ENCODE peak calls at places on chromosome 12, in six cellular contexts. S is stromal cell of bone marrow; V is activated naive CD4-positive, alpha-beta T cell; R is occipital lobe; G is NCI-H187; T is NCI-H2171 treated with DMSO at 0.1 percent for 48 hours. Z is an unnamed sample.

GRCh38 chr12:120462099-120462640 is 7.4 kb downstream of the SRSF9 start:
- DNase-seq in G (no peak), T (no peak), S (no peak), V (no peak), R (no peak), Z (no peak)

GRCh38 chr12:75227132-75227531 is 17.5 kb upstream of the KCNC2 start:
- DNase-seq in V (no peak), G (no peak), T (no peak), S (no peak), R (no peak), Z (no peak)

GRCh38 chr12:43812926-43813325 is 6.8 kb upstream of the TWF1 start:
- DNase-seq in T (no peak), S (no peak), R (no peak), G (no peak), V (no peak), Z (no peak)

GRCh38 chr12:103182299-103182698 is 224.8 kb downstream of the ASCL1 start:
- DNase-seq in G (no peak), V (no peak), S (no peak), R (no peak), T (no peak), Z (no peak)

GRCh38 chr12:121933522-121934317 is 15.3 kb downstream of the CFAP251 start:
- DNase-seq in G (no peak), S (no peak), V (no peak), R (no peak), T (no peak), Z (no peak)

GRCh38 chr12:15497621-15498285 is 175.4 kb downstream of the PTPRO start:
- DNase-seq in S (no peak), T (no peak), R (no peak), V (no peak), G (no peak), Z (no peak)

GRCh38 chr12:19222566-19222965 is 93.0 kb downstream of the PLEKHA5 start:
- DNase-seq in S (no peak), V (no peak), T (peak), R (no peak), G (no peak), Z (no peak)

GRCh38 chr12:46177842-46178608 is 90.8 kb downstream of the SLC38A1 start:
- DNase-seq in V (no peak), G (no peak), R (no peak), T (no peak), S (no peak), Z (no peak)

GRCh38 chr12:52175411-52176350 is 16.1 kb downstream of the KRT80 start:
- DNase-seq in V (no peak), G (peak), T (peak), R (no peak), S (no peak), Z (no peak)

GRCh38 chr12:57449375-57449774 is 5.7 kb upstream of the INHBE start:
- DNase-seq in R (no peak), T (no peak), S (no peak), V (no peak), G (no peak), Z (no peak)

GRCh38 chr12:46459881-46460545 is 87.4 kb upstream of the SLC38A2 start:
- DNase-seq in V (no peak), T (no peak), G (no peak), R (no peak), S (no peak), Z (no peak)

GRCh38 chr12:59927041-59927440 is 331.2 kb downstream of the SLC16A7 start:
- DNase-seq in T (no peak), R (no peak), V (no peak), S (no peak), G (no peak), Z (no peak)

GRCh38 chr12:54126696-54127537 is 61.9 kb downstream of the SMUG1 start:
- DNase-seq in T (no peak), V (no peak), S (no peak), R (no peak), G (no peak), Z (no peak)

GRCh38 chr12:93011100-93011499 is 82.0 kb upstream of the EEA1 start:
- DNase-seq in V (no peak), G (no peak), S (no peak), R (no peak), T (no peak), Z (peak)

GRCh38 chr12:93415723-93416464 is 25.9 kb downstream of the UBE2N start:
- DNase-seq in V (no peak), R (no peak), S (peak), G (no peak), T (no peak), Z (no peak)

GRCh38 chr12:48681416-48681737 is 661 bp downstream of the KANSL2 start:
- DNase-seq in R (no peak), V (no peak), G (no peak), T (no peak), S (peak), Z (no peak)